ENCODE peak calls at places on chromosome 19, in seven cellular contexts. Q is H1; Y is thoracic aorta; G is breast epithelium; X is neural progenitor cell; F is CD4-positive, CD25-positive, alpha-beta regulatory T cell; N is stomach. Z is an unnamed sample. For H3K4me1, the result is how much of the 10 kb centered on the place peaks cover.

GRCh38 chr19:45809643-45810159 is 5.4 kb downstream of the RSPH6A start:
- DNase-seq in G (no peak), Y (no peak), N (no peak), F (no peak), X (no peak), Q (no peak), Z (peak)

GRCh38 chr19:28288850-28289249 is 924.1 kb downstream of the UQCRFS1 start:
- DNase-seq in F (no peak), X (no peak), G (no peak), Y (no peak), N (no peak), Q (no peak), Z (no peak)

GRCh38 chr19:6721773-6722172 is 1.3 kb upstream of the C3 start:
- DNase-seq in N (no peak), Q (no peak), G (no peak), Y (no peak), X (no peak), F (no peak), Z (no peak)

GRCh38 chr19:33756177-33756576 is 40.5 kb upstream of the KCTD15 start:
- DNase-seq in G (no peak), N (no peak), Y (no peak), F (no peak), X (no peak), Q (no peak), Z (no peak)

GRCh38 chr19:6925801-6926751 is 38.7 kb downstream of the ADGRE1 start:
- DNase-seq in G (no peak), N (no peak), X (no peak), Y (no peak), F (no peak), Q (no peak), Z (no peak)

GRCh38 chr19:29641597-29641996 is 23.7 kb upstream of the PLEKHF1 start:
- DNase-seq in F (no peak), Y (no peak), G (no peak), Q (no peak), X (no peak), N (no peak), Z (no peak)

GRCh38 chr19:43465468-43466120 is at the start of gene LYPD3:
- DNase-seq in Q (peak), F (no peak), N (peak), G (peak), X (peak), Y (no peak), Z (peak)

GRCh38 chr19:13035820-13036365 is 40.6 kb downstream of the NFIX start:
- DNase-seq in F (no peak), X (no peak), Q (no peak), N (no peak), G (no peak), Y (no peak), Z (no peak)

GRCh38 chr19:52351512-52351911 is 15.5 kb downstream of the ZNF610 start:
- DNase-seq in Y (no peak), X (peak), N (no peak), Q (peak), G (no peak), F (no peak), Z (no peak)

GRCh38 chr19:13097331-13098258 is 5.1 kb downstream of the LYL1 start:
- DNase-seq in G (no peak), X (peak), F (peak), N (no peak), Y (no peak), Q (peak), Z (no peak)

GRCh38 chr19:5585461-5586299 is 17.9 kb upstream of the TINCR start:
- DNase-seq in X (peak), Y (no peak), N (no peak), F (no peak), Q (peak), G (peak), Z (no peak)

GRCh38 chr19:39499082-39499642 is 415 bp downstream of the DLL3 start:
- DNase-seq in F (no peak), Q (peak), X (peak), Y (no peak), G (no peak), N (no peak), Z (no peak)

GRCh38 chr19:588093-588742 is 1.5 kb upstream of the HCN2 start:
- DNase-seq in X (peak), N (peak), G (peak), Q (peak), F (peak), Y (no peak), Z (peak)

GRCh38 chr19:11420429-11420893 is 1.3 kb upstream of the RGL3 start:
- DNase-seq in Y (no peak), X (peak), Q (peak), G (no peak), N (no peak), F (no peak), Z (no peak)

GRCh38 chr19:39998511-39998910 is 1.7 kb downstream of the ZNF546 start:
- DNase-seq in N (no peak), X (no peak), Y (no peak), Q (no peak), F (no peak), G (no peak), Z (no peak)

GRCh38 chr19:2083174-2083854 is 12.8 kb downstream of the MOB3A start:
- DNase-seq in Q (no peak), F (peak), Y (no peak), G (no peak), X (no peak), N (no peak), Z (no peak)

GRCh38 chr19:15614507-15615379 is at the start of gene CYP4F8:
- DNase-seq in Q (no peak), F (no peak), N (no peak), X (no peak), G (peak), Y (no peak), Z (no peak)

GRCh38 chr19:16330368-16330801 is 5.8 kb downstream of the KLF2 start:
- DNase-seq in F (peak), X (no peak), Y (peak), Q (no peak), G (no peak), N (peak), Z (peak)

GRCh38 chr19:21483589-21484170 is 21.7 kb upstream of the ZNF429 start:
- DNase-seq in Q (peak), X (peak), G (peak), F (peak), N (peak), Y (no peak), Z (no peak)

GRCh38 chr19:49514151-49514550 is 1.7 kb downstream of the FCGRT start:
- DNase-seq in F (no peak), G (no peak), X (no peak), Y (no peak), Q (no peak), N (peak), Z (no peak)

GRCh38 chr19:34171877-34172660 is at the start of gene LSM14A:
- DNase-seq in Y (peak), F (peak), X (peak), N (peak), Q (peak), G (peak), Z (peak)

GRCh38 chr19:45152504-45153338 is 8.1 kb downstream of the NKPD1 start:
- DNase-seq in F (no peak), X (peak), G (peak), N (peak), Q (peak), Y (no peak), Z (peak)

GRCh38 chr19:6034512-6034911 is 56.6 kb upstream of the RANBP3 start:
- DNase-seq in X (no peak), Y (no peak), F (no peak), Q (peak), G (no peak), N (no peak), Z (no peak)

GRCh38 chr19:50820086-50820485 is 3.5 kb downstream of the KLK1 start:
- DNase-seq in Y (no peak), X (no peak), F (no peak), G (no peak), Q (peak), N (no peak), Z (peak)
- H3K27ac ChIP-seq in Y (no peak), X (no peak), F (no peak), G (no peak), Q (no peak), N (no peak), Z (no peak)

GRCh38 chr19:41376241-41376997 is at the start of gene TMEM91:
- DNase-seq in Q (peak), X (peak), N (peak), Y (no peak), F (no peak), G (no peak), Z (no peak)
- H3K4me3 ChIP-seq in Q (peak), X (peak), N (peak), Y (peak), F (peak), G (peak), Z (peak)

GRCh38 chr19:54209058-54209747 is 8.5 kb downstream of the RPS9 start:
- DNase-seq in G (no peak), X (no peak), N (no peak), Q (peak), Y (no peak), F (no peak), Z (peak)
- H3K4me1 ChIP-seq in G (under half), X (under half), N (half or more), Q (under half), Y (under half), F (under half), Z (under half)

DNA sequence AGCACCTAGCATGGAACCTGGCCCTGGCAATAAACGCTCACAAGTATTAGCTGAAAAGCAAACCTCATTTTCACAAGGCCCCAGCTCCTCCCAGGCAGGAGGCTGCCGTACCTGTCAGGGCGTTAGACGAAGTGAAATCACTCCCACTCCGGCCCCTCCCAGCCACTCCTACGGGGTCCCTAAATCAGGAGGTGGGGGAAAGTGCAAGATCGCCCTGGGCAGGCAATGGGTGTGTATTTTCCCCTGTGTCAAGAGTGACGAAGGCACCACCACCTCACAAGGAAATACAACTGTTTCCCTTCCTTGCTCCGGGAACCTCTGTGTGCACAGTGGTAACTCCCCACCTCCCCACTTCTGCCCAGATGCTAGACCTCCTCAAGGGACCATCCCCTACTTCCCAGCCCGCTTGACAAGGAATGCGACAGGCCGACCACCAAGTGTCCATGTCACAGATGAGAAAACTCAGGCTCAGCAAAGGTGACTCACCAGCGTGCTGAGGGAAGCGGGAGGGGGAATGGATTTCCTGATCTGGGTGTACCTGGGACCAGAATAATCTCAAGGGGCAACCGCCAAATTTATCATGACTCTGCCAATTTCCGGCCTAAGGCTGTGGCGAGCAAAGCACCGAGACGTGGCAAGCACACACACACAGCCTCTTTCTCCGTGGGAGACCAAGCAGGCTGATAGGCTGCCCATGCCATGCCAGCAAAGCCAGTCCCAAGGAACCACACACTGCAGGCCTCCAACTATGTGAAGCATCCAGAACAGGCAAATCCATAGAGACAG is 7.3 kb downstream of the PPP6R1 start:
- DNase-seq in X (no peak), F (peak), G (no peak), Q (no peak), N (peak), Y (no peak), Z (no peak)
- H3K27ac ChIP-seq in X (no peak), F (peak), G (no peak), Q (no peak), N (peak), Y (no peak), Z (peak)

GRCh38 chr19:55275851-55276719 is 3.8 kb downstream of the HSPBP1 start:
- DNase-seq in F (no peak), X (no peak), Q (no peak), G (no peak), Y (no peak), N (no peak), Z (peak)
- H3K4me3 ChIP-seq in F (no peak), X (no peak), Q (no peak), G (no peak), Y (no peak), N (no peak), Z (no peak)

DNA sequence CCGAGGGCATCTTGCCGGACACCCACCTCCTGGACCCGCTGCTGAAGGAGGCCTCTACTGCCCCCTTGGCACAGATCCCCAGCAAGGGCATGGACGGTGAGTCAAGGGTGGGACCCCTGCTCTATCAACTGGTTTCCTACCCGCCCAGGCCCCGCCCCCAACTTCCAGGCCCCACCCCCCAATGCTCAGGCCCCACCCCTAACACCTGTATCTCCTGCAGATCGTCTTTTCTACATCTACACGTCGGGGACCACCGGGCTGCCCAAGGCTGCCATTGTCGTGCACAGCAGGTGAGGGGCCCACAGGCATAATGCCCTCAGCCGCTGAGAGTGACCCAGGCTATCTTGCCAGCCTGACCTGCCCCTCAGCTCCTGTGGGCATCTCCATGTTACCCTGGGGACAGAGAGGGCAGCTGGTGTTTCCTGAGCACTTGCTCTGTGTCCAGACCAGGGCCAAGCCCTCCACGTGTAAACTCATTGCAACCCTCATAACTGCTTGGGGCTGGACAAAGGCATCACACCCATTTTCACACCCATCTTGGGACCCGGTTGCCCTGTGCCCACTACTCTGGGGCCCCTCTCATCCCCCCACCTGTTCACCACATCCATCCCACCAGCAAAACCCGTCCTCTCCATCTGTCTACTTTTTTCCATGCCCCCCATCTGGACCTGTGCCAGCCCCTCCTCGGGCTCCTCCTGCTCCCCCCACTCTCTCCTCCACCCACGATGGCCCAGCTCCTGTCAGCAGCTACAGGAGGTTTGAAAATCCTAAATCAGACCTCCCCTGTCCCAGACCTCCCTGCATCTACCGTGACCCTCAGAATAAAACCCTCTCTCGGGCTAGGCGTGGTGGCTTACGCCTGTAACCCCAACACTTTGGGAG is 17.2 kb downstream of the SLC27A1 start:
- DNase-seq in G (no peak), F (no peak), Q (no peak), N (no peak), Y (no peak), X (no peak), Z (no peak)
- H3K4me1 ChIP-seq in G (under half), F (under half), Q (under half), N (under half), Y (under half), X (under half), Z (under half)

GRCh38 chr19:17942181-17942580 is 9.4 kb downstream of the CCDC124 start:
- DNase-seq in G (no peak), F (no peak), Y (no peak), Q (no peak), N (no peak), X (no peak), Z (no peak)
- H3K27ac ChIP-seq in G (no peak), F (no peak), Y (no peak), Q (no peak), N (no peak), X (no peak), Z (no peak)

GRCh38 chr19:57709616-57710015 is 612 bp upstream of the ZNF154 start:
- DNase-seq in N (no peak), X (peak), F (no peak), Q (peak), G (no peak), Y (no peak), Z (no peak)

GRCh38 chr19:57706346-57706745 is 2.7 kb downstream of the ZNF154 start:
- DNase-seq in F (no peak), X (no peak), Y (no peak), Q (no peak), G (no peak), N (no peak), Z (no peak)

GRCh38 chr19:57712222-57712621 is 3.2 kb upstream of the ZNF154 start:
- DNase-seq in G (no peak), N (no peak), X (no peak), Y (no peak), Q (no peak), F (no peak), Z (no peak)

DNA sequence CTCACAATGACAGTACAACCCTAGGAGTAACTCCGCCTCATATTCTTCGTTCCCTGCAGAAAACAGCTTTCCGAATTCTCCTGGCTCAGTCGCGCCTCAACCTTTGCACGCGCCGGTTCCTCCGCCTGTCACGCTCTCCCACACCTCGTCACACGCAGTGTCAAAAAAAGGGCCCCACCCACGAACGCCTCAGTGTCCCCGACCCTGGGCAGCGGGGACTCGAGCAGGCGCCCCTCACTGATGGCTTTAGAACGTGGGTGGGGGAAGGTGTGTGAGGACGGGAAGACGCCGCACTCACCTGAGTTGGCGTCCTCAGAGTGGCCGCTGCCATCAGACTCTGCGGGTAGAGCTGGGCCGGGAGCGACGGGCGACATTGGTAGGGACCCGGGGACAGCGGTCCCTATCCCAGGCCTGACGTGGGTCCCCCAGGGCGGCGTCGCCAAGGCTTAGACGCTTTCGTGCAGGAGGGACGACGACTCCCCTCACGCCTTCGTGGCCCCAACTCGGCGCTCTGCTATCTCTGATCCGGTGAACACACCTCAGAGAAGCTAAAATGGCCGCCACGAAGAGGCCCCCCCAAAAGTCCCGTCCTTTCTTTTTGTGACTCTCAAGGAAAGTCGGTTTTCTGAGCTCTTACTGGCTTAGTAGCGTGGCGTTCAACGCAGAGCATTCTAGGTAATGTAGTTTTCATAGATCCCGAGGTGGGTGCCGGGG is at the start of gene ZNF154:
- DNase-seq in X (peak), N (no peak), F (peak), G (peak), Y (no peak), Q (peak), Z (peak)
- H3K4me3 ChIP-seq in X (peak), N (peak), F (peak), G (peak), Y (peak), Q (peak), Z (peak)

DNA sequence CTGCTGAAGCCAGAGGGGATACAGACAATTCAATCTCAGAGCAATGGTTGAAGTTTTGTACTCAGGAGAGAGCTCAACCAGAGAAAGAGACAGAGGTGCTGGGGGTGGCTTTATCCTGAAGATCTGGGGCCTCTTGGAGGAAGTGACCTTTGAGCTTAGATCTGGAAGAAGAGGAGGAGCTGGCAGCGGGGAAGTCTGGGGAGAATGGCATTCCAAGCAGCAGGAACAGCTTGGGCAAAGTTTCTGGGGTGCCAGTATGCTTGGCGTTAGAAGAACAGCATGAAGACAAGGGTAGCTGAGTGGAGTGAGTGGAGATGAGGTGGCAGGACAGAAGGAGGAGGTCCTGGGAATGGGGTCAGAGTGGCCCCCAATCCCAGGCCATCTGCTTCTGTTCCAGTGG is 11.3 kb downstream of the MAST3 start:
- DNase-seq in N (no peak), X (no peak), G (no peak), Q (no peak), F (no peak), Y (no peak), Z (peak)
- H3K4me1 ChIP-seq in N (half or more), X (under half), G (under half), Q (under half), F (under half), Y (under half), Z (under half)

Z was measured in small intestine.